ENCODE peak calls at places on chromosomes 11 and 22, in four cellular contexts. H, R, Y and F are unnamed samples.

GRCh38 chr11:134524876-134525845 is 113.1 kb upstream of the B3GAT1 start:
- DNase-seq in R (peak; percentile 6), Y (no peak), H (no peak), F (no peak)

GRCh38 chr11:22828373-22828772 is 1.2 kb downstream of the SVIP start:
- DNase-seq in R (no peak), H (no peak), Y (no peak), F (no peak)

GRCh38 chr11:58576792-58577440 is 1.3 kb upstream of the LPXN start:
- DNase-seq in R (no peak), H (no peak), Y (no peak), F (no peak)

GRCh38 chr22:44931077-44931540 is 78.7 kb downstream of the PHF21B start:
- DNase-seq in Y (no peak), H (peak; percentile 78), R (no peak), F (no peak)

GRCh38 chr22:37443086-37443485 is 15.8 kb upstream of the ELFN2 start:
- DNase-seq in H (no peak), R (no peak), Y (no peak), F (no peak)

GRCh38 chr11:13942908-13943505 is 19.5 kb upstream of the SPON1 start:
- DNase-seq in R (no peak), Y (no peak), H (no peak), F (no peak)

GRCh38 chr11:73481626-73482025 is 105.4 kb downstream of the RELT start:
- DNase-seq in R (no peak), H (no peak), Y (no peak), F (no peak)

GRCh38 chr11:43579171-43579918 is 101.2 kb upstream of the HSD17B12 start:
- DNase-seq in Y (no peak), R (no peak), H (no peak), F (no peak)

GRCh38 chr11:123166095-123166559 is 28.9 kb downstream of the CLMP start:
- DNase-seq in H (peak; percentile 32), Y (no peak), R (peak; percentile 49), F (no peak)

GRCh38 chr11:75867778-75868374 is 52.9 kb downstream of the UVRAG start:
- DNase-seq in H (no peak), R (no peak), Y (peak; percentile 63), F (no peak)

GRCh38 chr22:19874307-19875060 is 19.8 kb upstream of the GNB1L start:
- DNase-seq in R (peak; percentile 85), Y (no peak), H (peak; percentile 30), F (no peak)

GRCh38 chr11:7457211-7457610 is 28.1 kb upstream of the OLFML1 start:
- DNase-seq in R (no peak), H (no peak), Y (no peak), F (no peak)

GRCh38 chr22:45551310-45552016 is 48.8 kb downstream of the FBLN1 start:
- DNase-seq in Y (no peak), R (no peak), H (peak; percentile 49), F (no peak)

GRCh38 chr11:45400594-45400993 is 114.5 kb upstream of the SYT13 start:
- DNase-seq in Y (no peak), R (no peak), H (no peak), F (no peak)

GRCh38 chr11:96863520-96863919 is 473.7 kb downstream of the JRKL start:
- DNase-seq in R (no peak), Y (no peak), H (peak; percentile 86), F (no peak)

GRCh38 chr22:45472426-45472825 is 30.3 kb upstream of the FBLN1 start:
- DNase-seq in Y (no peak), H (no peak), R (no peak), F (no peak)

GRCh38 chr11:61814242-61814957 is 2.4 kb downstream of the FADS1 start:
- DNase-seq in R (peak; percentile 32), H (no peak), Y (no peak), F (no peak)

GRCh38 chr11:67666303-67666645 is 8.1 kb downstream of the ALDH3B2 start:
- DNase-seq in H (no peak), Y (no peak), R (no peak), F (no peak)

GRCh38 chr11:76602431-76602861 is 68.1 kb downstream of the LRRC32 start:
- DNase-seq in R (no peak), Y (peak; percentile 36), H (peak; percentile 74), F (no peak)

DNA sequence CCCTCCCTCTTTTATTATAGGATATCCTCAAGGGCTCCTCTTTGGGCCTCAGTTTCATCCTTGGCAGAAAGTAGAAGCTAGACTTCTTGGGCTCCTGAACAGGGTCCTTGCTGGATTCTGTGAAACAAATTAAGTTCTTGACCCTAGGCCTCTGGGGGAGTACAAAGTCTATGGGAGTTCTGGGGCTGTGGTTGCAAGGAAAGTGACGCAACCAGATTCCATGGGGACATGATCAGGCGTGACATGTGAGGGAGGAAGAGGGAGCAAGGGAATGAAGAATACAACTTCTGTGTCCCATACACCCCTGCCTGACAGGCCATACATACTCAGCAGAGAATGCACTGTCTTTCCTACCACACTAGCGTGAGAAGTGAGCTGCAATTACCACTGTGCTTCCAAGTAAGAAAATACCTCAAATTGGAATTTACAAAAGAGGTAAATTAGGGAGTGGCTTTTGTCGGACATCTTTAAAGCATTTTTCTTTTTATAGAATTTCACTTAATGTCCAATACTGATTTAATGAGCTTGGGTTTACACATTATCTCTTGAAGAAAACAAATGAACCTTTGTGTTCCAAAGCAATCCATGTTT is 38.7 kb downstream of the LIMK2 start:
- DNase-seq in H (no peak), R (no peak), Y (no peak), F (no peak)
- TF ChIP-seq CTCF in H (no peak), R (no peak), Y (no peak), F (no peak)

DNA sequence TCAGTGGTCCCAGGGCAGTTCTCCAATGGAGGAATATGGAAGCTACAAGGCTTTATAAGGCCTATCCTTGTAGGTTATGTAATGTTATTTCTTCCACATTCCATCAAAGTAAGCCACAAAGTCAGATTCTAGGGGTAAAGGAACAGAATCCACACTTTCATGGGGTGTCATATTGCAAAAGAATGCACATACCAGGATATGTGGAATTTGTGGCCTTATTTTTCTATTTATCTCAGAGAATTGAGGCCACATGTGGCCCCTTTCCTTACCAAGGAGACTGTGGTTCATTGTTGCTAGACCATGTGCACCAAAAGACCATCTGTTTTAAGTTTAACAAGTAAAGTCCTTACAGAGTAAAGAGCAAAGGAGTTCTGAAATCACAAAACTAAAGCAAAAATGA is 12.9 kb downstream of the LRRC4C start:
- DNase-seq in Y (no peak), R (no peak), H (no peak), F (no peak)
- TF ChIP-seq CTCF in Y (no peak), R (no peak), H (no peak), F (no peak)

GRCh38 chr11:124277809-124278208 is 21.6 kb downstream of the OR8G5 start:
- DNase-seq in Y (no peak), R (no peak), H (no peak), F (no peak)
- TF ChIP-seq CTCF in Y (no peak), R (no peak), H (no peak), F (no peak)

DNA sequence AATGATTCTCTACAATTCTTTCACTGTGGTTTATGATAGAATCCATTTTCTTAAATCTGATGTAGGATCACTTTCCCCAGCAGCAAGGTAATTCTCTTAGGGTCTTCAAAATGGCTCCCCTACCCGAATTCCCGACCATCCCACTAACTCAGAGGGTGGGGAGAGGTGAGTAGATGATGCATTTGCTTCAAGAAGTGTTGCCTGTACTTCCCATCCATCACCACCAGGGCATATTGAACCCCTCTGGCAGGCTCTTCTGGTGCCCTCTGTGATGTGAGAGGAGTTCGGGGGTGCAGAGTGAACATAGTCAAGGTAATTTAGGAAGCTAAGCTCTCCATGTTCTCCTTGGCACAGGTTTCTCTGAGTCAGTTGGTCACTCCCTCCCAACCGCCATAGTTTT is 52.3 kb downstream of the ZNRF3 start:
- DNase-seq in Y (no peak), R (no peak), H (no peak), F (no peak)
- TF ChIP-seq CTCF in Y (peak; percentile 27), R (no peak), H (peak; percentile 21), F (peak; percentile 43)

DNA sequence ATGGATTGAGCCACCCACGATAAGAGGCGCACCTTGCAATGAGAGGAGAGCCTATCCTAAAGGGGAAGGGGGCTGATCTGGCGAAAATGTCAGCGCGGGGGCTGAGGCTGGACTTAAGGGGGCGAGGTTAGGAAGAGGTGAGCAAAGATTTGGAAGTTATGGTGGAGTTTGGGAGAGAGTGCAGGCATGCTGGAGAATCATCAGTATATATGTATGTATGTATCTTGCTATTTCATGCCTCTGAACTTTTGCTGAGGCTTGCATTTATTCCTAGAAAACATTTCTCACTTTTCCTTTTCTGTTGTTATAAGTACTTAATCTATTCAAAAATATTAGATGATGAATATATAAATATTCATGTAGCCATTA is 17.2 kb upstream of the THRSP start:
- DNase-seq in R (no peak), H (no peak), Y (no peak), F (no peak)
- TF ChIP-seq CTCF in R (peak; percentile 7), H (peak; percentile 4), Y (peak; percentile 66), F (peak; percentile 54)

GRCh38 chr11:34359548-34359891 is 1.7 kb upstream of the ABTB2 start:
- DNase-seq in Y (no peak), R (no peak), H (no peak), F (no peak)
- TF ChIP-seq CTCF in Y (peak; percentile 72), R (peak; percentile 2), H (peak; percentile 37), F (peak; percentile 68)

GRCh38 chr11:131025421-131026126 is 109.3 kb upstream of the SNX19 start:
- DNase-seq in R (no peak), H (no peak), Y (no peak), F (no peak)

GRCh38 chr11:131027501-131027900 is 111.2 kb upstream of the SNX19 start:
- DNase-seq in H (no peak), R (no peak), Y (no peak), F (no peak)

GRCh38 chr11:131025020-131025419 is 108.7 kb upstream of the SNX19 start:
- DNase-seq in Y (no peak), R (no peak), H (no peak), F (no peak)
- TF ChIP-seq CTCF in Y (no peak), R (no peak), H (peak; percentile 27), F (no peak)

DNA sequence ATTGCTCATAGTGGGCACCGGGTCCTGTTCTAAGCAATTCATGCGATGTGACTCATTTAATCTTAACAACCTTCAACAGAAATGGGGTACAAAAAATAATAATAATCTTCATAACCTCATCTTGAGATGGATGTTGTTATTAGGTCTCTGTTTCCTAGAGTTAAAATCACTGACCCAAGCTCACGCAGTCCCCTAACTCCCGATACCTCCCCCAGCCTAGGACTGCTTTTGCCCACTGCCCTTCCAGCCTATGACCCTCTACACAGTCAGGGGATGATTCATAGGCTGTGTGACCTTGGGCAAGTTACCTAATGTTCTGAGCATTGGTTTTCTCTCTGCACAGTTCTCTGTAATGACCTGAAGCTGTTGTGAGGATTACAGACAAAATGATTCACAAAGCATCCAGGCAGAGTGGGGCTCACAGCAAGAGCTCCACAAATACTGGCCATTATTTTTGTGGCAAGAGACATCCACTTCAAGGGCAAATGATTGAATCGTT is 19.9 kb downstream of the MTFP1 start:
- DNase-seq in Y (no peak), H (no peak), R (no peak), F (no peak)
- TF ChIP-seq CTCF in Y (peak; percentile 30), H (no peak), R (no peak), F (peak; percentile 20)